ENCODE peak calls at places on chromosome 5, in ten cellular contexts. E, R, C, P, L, D, U, X, I and K are unnamed samples.

GRCh38 chr5:181050016-181050415 is 9.9 kb downstream of the BTNL9 start:
- DNase-seq in E (peak; percentile 31), R (peak; percentile 60), C (no peak), P (no peak), L (no peak), D (no peak), U (no peak), X (no peak), I (no peak), K (peak; percentile 69)

GRCh38 chr5:36444582-36444999 is 142.9 kb upstream of the RANBP3L start:
- DNase-seq in E (no peak), R (no peak), C (peak; percentile 88), P (no peak), L (peak; percentile 56), D (peak; percentile 21), U (no peak), X (peak; percentile 73), I (peak; percentile 76), K (no peak)

GRCh38 chr5:64587370-64587769 is 81.6 kb downstream of the RGS7BP start:
- DNase-seq in E (no peak), R (no peak), C (no peak), P (no peak), L (no peak), D (no peak), U (no peak), X (no peak), I (no peak), K (no peak)

GRCh38 chr5:79119486-79119885 is 7.9 kb downstream of the BHMT start:
- DNase-seq in E (no peak), R (no peak), C (no peak), P (no peak), L (peak; percentile 70), D (no peak), U (no peak), X (no peak), I (no peak), K (no peak)

GRCh38 chr5:423626-424258 is 19.2 kb upstream of the EXOC3 start:
- DNase-seq in E (peak; percentile 29), R (peak; percentile 69), C (no peak), P (no peak), L (no peak), D (no peak), U (no peak), X (no peak), I (no peak), K (no peak)

GRCh38 chr5:10091701-10092100 is 158.0 kb downstream of the ATPSCKMT start:
- DNase-seq in E (no peak), R (no peak), C (no peak), P (no peak), L (no peak), D (no peak), U (no peak), X (no peak), I (no peak), K (no peak)

GRCh38 chr5:84599964-84600363 is 215.3 kb upstream of the EDIL3 start:
- DNase-seq in E (peak; percentile 68), R (no peak), C (no peak), P (no peak), L (no peak), D (no peak), U (no peak), X (no peak), I (no peak), K (no peak)

GRCh38 chr5:59893436-59894227 is at the start of gene PDE4D:
- DNase-seq in E (peak; percentile 97), R (peak; percentile 88), C (peak; percentile 47), P (no peak), L (peak; percentile 52), D (peak; percentile 45), U (no peak), X (peak; percentile 34), I (peak; percentile 63), K (peak; percentile 92)

GRCh38 chr5:103216697-103217096 is 41.9 kb upstream of the MACIR start:
- DNase-seq in E (no peak), R (no peak), C (no peak), P (no peak), L (no peak), D (no peak), U (no peak), X (no peak), I (no peak), K (no peak)

GRCh38 chr5:178206166-178207101 is 2.1 kb downstream of the HNRNPAB start:
- DNase-seq in E (peak; percentile 56), R (no peak), C (peak; percentile 16), P (peak; percentile 21), L (no peak), D (peak; percentile 36), U (no peak), X (no peak), I (no peak), K (no peak)

GRCh38 chr5:75584641-75585040 is 26.6 kb upstream of the ANKDD1B start:
- DNase-seq in E (no peak), R (no peak), C (no peak), P (no peak), L (no peak), D (peak; percentile 15), U (no peak), X (peak; percentile 9), I (no peak), K (no peak)
- TF ChIP-seq CTCF in E (peak; percentile 63), R (no peak), C (no peak), P (no peak), L (peak; percentile 22), D (peak; percentile 33), U (no peak), X (peak; percentile 24), I (no peak), K (peak; percentile 26)

DNA sequence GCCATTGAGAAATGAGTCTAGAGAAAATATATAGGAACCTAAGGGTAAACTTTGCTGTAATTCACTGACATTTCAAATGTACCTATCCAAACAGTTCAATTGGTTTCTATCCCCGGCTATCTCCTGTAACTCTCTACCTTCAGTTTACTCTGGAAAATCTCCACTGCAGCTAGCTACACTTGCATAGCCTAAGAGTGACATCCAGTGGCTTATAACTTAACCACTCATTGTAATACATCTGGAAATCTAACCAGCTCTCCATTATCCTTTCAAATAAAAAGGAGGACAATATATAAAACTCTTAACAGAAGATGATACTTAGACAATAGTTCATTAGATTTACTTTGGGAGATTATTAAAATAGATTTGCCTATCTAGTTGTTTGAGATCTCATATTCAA is 35.3 kb upstream of the SPDL1 start:
- DNase-seq in E (no peak), R (no peak), C (peak; percentile 83), P (no peak), L (peak; percentile 39), D (peak; percentile 73), U (no peak), X (peak; percentile 55), I (no peak), K (no peak)
- TF ChIP-seq CTCF in E (peak; percentile 77), R (no peak), C (peak; percentile 61), P (no peak), L (peak; percentile 39), D (peak; percentile 57), U (no peak), X (peak; percentile 78), I (peak; percentile 10), K (peak; percentile 69)

DNA sequence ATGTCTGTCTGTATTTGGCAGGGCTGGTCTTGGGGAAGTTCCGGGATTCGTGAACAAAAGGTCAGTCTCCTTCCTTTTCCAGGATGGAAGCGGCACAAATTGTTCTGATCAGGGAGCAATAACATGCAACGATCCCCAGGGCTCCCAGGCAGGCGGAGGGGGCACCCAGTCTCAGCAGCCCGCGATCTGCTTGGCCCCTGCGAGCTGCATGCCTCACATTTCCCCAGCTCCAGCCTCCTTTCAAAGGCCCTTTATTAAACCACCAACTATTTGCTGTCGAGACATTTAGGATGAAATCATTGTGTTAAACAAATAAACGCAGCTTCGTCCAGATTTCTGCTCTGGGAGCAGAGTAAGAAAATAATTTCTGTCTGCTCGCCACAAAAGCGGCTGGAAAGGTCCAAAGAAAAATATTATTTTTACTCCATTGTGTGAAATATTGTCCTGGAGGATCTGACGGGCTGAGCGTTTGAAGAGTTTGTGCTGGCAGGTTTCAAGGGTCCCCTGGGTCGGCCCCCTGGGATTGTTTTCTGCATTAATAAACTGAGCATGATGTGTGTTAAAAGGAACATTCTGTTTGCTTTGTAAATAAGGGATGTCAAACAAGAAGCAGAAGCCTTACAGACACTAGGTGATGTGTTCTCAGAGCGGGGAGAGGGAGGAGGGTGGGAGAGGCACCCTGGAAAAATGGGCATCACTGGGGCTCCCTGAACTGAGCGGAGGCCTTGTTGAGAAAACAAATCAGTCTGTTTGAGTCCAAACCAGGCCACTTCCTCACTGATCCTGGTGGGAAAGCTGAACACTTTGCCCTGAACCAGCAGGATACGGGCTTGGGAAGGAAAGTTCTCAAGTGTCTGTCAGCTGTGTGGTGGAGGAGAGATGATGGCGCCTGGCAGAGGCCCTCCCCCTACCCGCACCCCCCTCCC is 110.1 kb downstream of the FOXD1 start:
- DNase-seq in E (no peak), R (no peak), C (peak; percentile 74), P (no peak), L (peak; percentile 92), D (peak; percentile 47), U (no peak), X (no peak), I (no peak), K (peak; percentile 87)
- TF ChIP-seq CTCF in E (no peak), R (no peak), C (no peak), P (no peak), L (no peak), D (no peak), U (no peak), X (no peak), I (no peak), K (no peak)

GRCh38 chr5:133981714-133982113 is 13.3 kb upstream of the C5orf15 start:
- DNase-seq in E (no peak), R (no peak), C (no peak), P (no peak), L (no peak), D (no peak), U (no peak), X (no peak), I (no peak), K (no peak)
- TF ChIP-seq CTCF in E (peak; percentile 40), R (no peak), C (no peak), P (no peak), L (no peak), D (no peak), U (no peak), X (no peak), I (no peak), K (no peak)

GRCh38 chr5:148998174-148998797 is 64.6 kb downstream of the SH3TC2 start:
- DNase-seq in E (peak; percentile 69), R (no peak), C (peak; percentile 81), P (no peak), L (peak; percentile 33), D (peak; percentile 88), U (no peak), X (peak; percentile 93), I (no peak), K (no peak)
- TF ChIP-seq CTCF in E (peak; percentile 87), R (no peak), C (peak; percentile 67), P (no peak), L (peak; percentile 75), D (peak; percentile 62), U (peak; percentile 32), X (peak; percentile 79), I (peak; percentile 52), K (peak; percentile 73)